ENCODE peak calls at places on chromosome 16, in eight cellular contexts. N is IMR-90; D is NCI-H748 treated with DMSO at 0.1 percent for 48 hours; S is GDM1; Z is cardiac fibroblast; X is activated CD4-positive, alpha-beta T cell treated with anti-CD3 and anti-CD28 coated beads, Interleukin-2, amount 50 U/mL, for 1 hour; C is kidney tubule cell; Y is NCI-H1436. F is an unnamed sample.

GRCh38 chr16:3938843-3939624 is 58.5 kb upstream of the CREBBP start:
- DNase-seq in X (peak; percentile 66), C (peak; percentile 50), Y (peak; percentile 50), S (peak; percentile 13), Z (peak; percentile 79), D (no peak), N (peak; percentile 89), F (peak; percentile 62)

GRCh38 chr16:23182675-23183485 is at the start of gene SCNN1G:
- DNase-seq in S (no peak), D (no peak), Y (no peak), Z (no peak), C (peak; percentile 58), X (no peak), N (no peak), F (no peak)

GRCh38 chr16:67537270-67537635 is 8.6 kb downstream of the RIPOR1 start:
- DNase-seq in C (peak; percentile 68), X (peak; percentile 50), D (no peak), Y (no peak), N (peak; percentile 36), S (no peak), Z (peak; percentile 51), F (no peak)

GRCh38 chr16:88697831-88698693 is 8.1 kb downstream of the RNF166 start:
- DNase-seq in N (no peak), X (peak; percentile 22), Y (no peak), D (no peak), Z (no peak), C (no peak), S (no peak), F (no peak)

GRCh38 chr16:27579086-27579980 is 29.4 kb downstream of the KATNIP start:
- DNase-seq in Z (peak; percentile 8), S (no peak), C (peak; percentile 57), D (no peak), N (peak; percentile 22), Y (no peak), X (no peak), F (no peak)

GRCh38 chr16:30721606-30722005 is 22.6 kb downstream of the SRCAP start:
- DNase-seq in C (no peak), D (no peak), S (no peak), Y (no peak), N (peak; percentile 16), X (no peak), Z (no peak), F (no peak)

GRCh38 chr16:73872856-73873255 is 423.8 kb upstream of the PSMD7 start:
- DNase-seq in S (no peak), N (no peak), Z (no peak), D (no peak), X (no peak), C (no peak), Y (no peak), F (no peak)

GRCh38 chr16:8044796-8045195 is 545.5 kb downstream of the TMEM114 start:
- DNase-seq in S (no peak), X (no peak), Y (no peak), C (no peak), N (no peak), Z (no peak), D (no peak), F (no peak)

GRCh38 chr16:54176376-54176901 is 110.1 kb downstream of the IRX3 start:
- DNase-seq in N (no peak), Y (no peak), C (no peak), S (no peak), Z (no peak), D (peak; percentile 3), X (no peak), F (no peak)

GRCh38 chr16:27503662-27504061 is 46.1 kb downstream of the GTF3C1 start:
- DNase-seq in N (no peak), Y (no peak), S (no peak), C (no peak), X (no peak), D (no peak), Z (no peak), F (no peak)

GRCh38 chr16:56477096-56477878 is 25.9 kb downstream of the OGFOD1 start:
- DNase-seq in D (no peak), Z (peak; percentile 90), Y (no peak), N (peak; percentile 93), S (no peak), X (no peak), C (peak; percentile 83), F (peak; percentile 13)

GRCh38 chr16:3129137-3130131 is 5.4 kb upstream of the ZNF213 start:
- DNase-seq in D (peak; percentile 63), Z (peak; percentile 91), Y (peak; percentile 75), N (peak; percentile 86), S (peak; percentile 83), X (peak; percentile 69), C (peak; percentile 87), F (peak; percentile 83)

GRCh38 chr16:50281391-50282009 is 15.1 kb downstream of the ADCY7 start:
- DNase-seq in N (no peak), Y (no peak), S (no peak), C (no peak), Z (no peak), X (no peak), D (no peak), F (no peak)

GRCh38 chr16:30636599-30636998 is 14.2 kb upstream of the PRR14 start:
- DNase-seq in N (no peak), X (no peak), D (no peak), Z (no peak), C (no peak), S (no peak), Y (no peak), F (no peak)

GRCh38 chr16:83900611-83901010 is 1.7 kb downstream of the MLYCD start:
- DNase-seq in C (peak; percentile 90), X (no peak), S (no peak), Y (no peak), D (no peak), Z (no peak), N (no peak), F (no peak)

GRCh38 chr16:71803305-71803690 is 5.3 kb downstream of the AP1G1 start:
- DNase-seq in X (no peak), S (no peak), D (no peak), C (no peak), Z (no peak), N (no peak), Y (no peak), F (no peak)

GRCh38 chr16:80436510-80436909 is 104.3 kb upstream of the DYNLRB2 start:
- DNase-seq in C (no peak), N (no peak), X (no peak), S (no peak), D (no peak), Y (no peak), Z (no peak), F (no peak)

GRCh38 chr16:22266546-22266945 is 30.7 kb upstream of the POLR3E start:
- DNase-seq in N (no peak), D (no peak), C (no peak), S (no peak), Z (no peak), Y (no peak), X (no peak), F (no peak)

GRCh38 chr16:49855822-49856740 is at the start of gene ZNF423:
- DNase-seq in Y (no peak), Z (no peak), N (no peak), X (no peak), C (no peak), D (no peak), S (no peak), F (no peak)

GRCh38 chr16:16127469-16128116 is 95.7 kb downstream of the ABCC6 start:
- DNase-seq in S (peak; percentile 74), Z (peak; percentile 78), Y (peak; percentile 52), X (peak; percentile 67), D (no peak), N (peak; percentile 66), C (peak; percentile 73), F (peak; percentile 52)